ENCODE peak calls at places on chromosome 18, in eight cellular contexts. L is activated CD8-positive, alpha-beta T cell treated with anti-CD3 and anti-CD28 coated beads, Interleukin-2, amount 10 ng/mL, durations not matched to agents 7 days and 5 days; F is AG10803; W is NB4; A is activated CD4-positive, alpha-beta T cell treated with anti-CD3 and anti-CD28 coated beads, Interleukin-2, amount 50 U/mL, for 48 hours; V is HTR-8/SVneo; Z is kidney glomerular epithelial cell; O is bronchial epithelial cell. H is an unnamed sample.

GRCh38 chr18:41992066-41992465 is 37.0 kb downstream of the PIK3C3 start:
- DNase-seq in L (no peak), F (peak), W (peak), A (no peak), V (peak), Z (no peak), O (no peak), H (no peak)

GRCh38 chr18:36354989-36355388 is 57.5 kb downstream of the FHOD3 start:
- DNase-seq in L (no peak), F (peak), W (no peak), A (peak), V (no peak), Z (no peak), O (peak), H (peak)

GRCh38 chr18:2955966-2956521 is 56.9 kb downstream of the LPIN2 start:
- DNase-seq in L (no peak), F (peak), W (no peak), A (peak), V (no peak), Z (no peak), O (no peak), H (no peak)

GRCh38 chr18:76610933-76611749 is 116.1 kb upstream of the ZNF516 start:
- DNase-seq in L (no peak), F (peak), W (no peak), A (no peak), V (no peak), Z (no peak), O (peak), H (no peak)

GRCh38 chr18:22169011-22169888 is at the start of gene GATA6:
- DNase-seq in L (peak), F (peak), W (peak), A (peak), V (peak), Z (peak), O (peak), H (peak)

GRCh38 chr18:30814446-30814845 is 228.1 kb downstream of the DSC3 start:
- DNase-seq in L (no peak), F (no peak), W (no peak), A (no peak), V (no peak), Z (no peak), O (no peak), H (no peak)

GRCh38 chr18:24793742-24794141 is 333.3 kb downstream of the HRH4 start:
- DNase-seq in L (no peak), F (no peak), W (no peak), A (no peak), V (no peak), Z (no peak), O (no peak), H (no peak)

GRCh38 chr18:12423820-12424219 is 16.1 kb downstream of the PRELID3A start:
- DNase-seq in L (no peak), F (no peak), W (no peak), A (no peak), V (no peak), Z (no peak), O (no peak), H (no peak)

GRCh38 chr18:38940863-38941531 is 1375.4 kb upstream of the CELF4 start:
- DNase-seq in L (peak), F (no peak), W (peak), A (peak), V (peak), Z (peak), O (peak), H (peak)

GRCh38 chr18:44700652-44701051 is 20.0 kb downstream of the SETBP1 start:
- DNase-seq in L (peak), F (no peak), W (peak), A (no peak), V (no peak), Z (no peak), O (peak), H (peak)

GRCh38 chr18:13868501-13869271 is 44.7 kb downstream of the MC5R start:
- DNase-seq in L (no peak), F (no peak), W (no peak), A (no peak), V (no peak), Z (no peak), O (no peak), H (no peak)

GRCh38 chr18:77052656-77053309 is 79.8 kb downstream of the MBP start:
- DNase-seq in L (no peak), F (no peak), W (peak), A (no peak), V (no peak), Z (no peak), O (no peak), H (peak)

GRCh38 chr18:73318732-73319479 is 451.1 kb upstream of the NETO1 start:
- DNase-seq in L (no peak), F (peak), W (no peak), A (no peak), V (no peak), Z (no peak), O (no peak), H (no peak)

GRCh38 chr18:36419188-36419912 is 121.8 kb downstream of the FHOD3 start:
- DNase-seq in L (no peak), F (peak), W (no peak), A (no peak), V (no peak), Z (no peak), O (no peak), H (no peak)

H was measured in Karpas-422.